ENCODE peak calls at places on chromosomes 6 and 20, in nine cellular contexts. Q, J, U, T, P, G, M, F and D are unnamed samples.

GRCh38 chr6:142459267-142459666 is 157.5 kb downstream of the ADGRG6 start:
- DNase-seq in J (no peak), F (no peak), T (no peak), Q (no peak), P (no peak), U (no peak), M (no peak), G (no peak), D (no peak)

GRCh38 chr20:63962426-63963347 is 6.5 kb upstream of the UCKL1 start:
- DNase-seq in T (no peak), U (no peak), P (no peak), Q (no peak), G (no peak), M (no peak), F (no peak), J (peak; percentile 14), D (no peak)

GRCh38 chr20:38726849-38727601 is 2.7 kb downstream of the SLC32A1 start:
- DNase-seq in G (no peak), F (no peak), M (no peak), U (no peak), P (peak; percentile 37), Q (peak; percentile 57), J (no peak), T (no peak), D (no peak)

GRCh38 chr6:132937466-132937906 is 123.1 kb downstream of the RPS12 start:
- DNase-seq in U (peak; percentile 38), F (peak; percentile 57), Q (no peak), M (no peak), J (no peak), P (no peak), G (no peak), T (peak; percentile 57), D (peak; percentile 49)

GRCh38 chr6:44494011-44494501 is 106.5 kb downstream of the CDC5L start:
- DNase-seq in G (no peak), Q (no peak), P (no peak), J (no peak), F (no peak), U (no peak), T (peak; percentile 28), M (no peak), D (peak; percentile 16)

GRCh38 chr6:147648936-147649335 is 140.4 kb downstream of the SAMD5 start:
- DNase-seq in G (no peak), P (no peak), F (no peak), Q (no peak), U (no peak), T (no peak), J (no peak), M (peak; percentile 39), D (no peak)

GRCh38 chr20:37867289-37868195 is 35.4 kb upstream of the VSTM2L start:
- DNase-seq in P (no peak), M (no peak), Q (no peak), U (no peak), J (no peak), F (no peak), G (no peak), T (peak; percentile 60), D (no peak)

GRCh38 chr6:25193147-25193864 is 85.9 kb upstream of the CARMIL1 start:
- DNase-seq in J (no peak), G (no peak), P (no peak), T (no peak), F (no peak), M (peak; percentile 89), Q (no peak), U (no peak), D (peak; percentile 87)

GRCh38 chr6:100657678-100658330 is 193.1 kb upstream of the SIM1 start:
- DNase-seq in F (peak; percentile 67), M (no peak), J (no peak), T (no peak), U (peak; percentile 38), G (no peak), Q (no peak), P (no peak), D (peak; percentile 28)

GRCh38 chr20:62563561-62563960 is 78.7 kb upstream of the SLCO4A1 start:
- DNase-seq in F (no peak), J (no peak), G (no peak), P (no peak), M (no peak), T (no peak), Q (no peak), U (no peak), D (no peak)

GRCh38 chr6:13480631-13481501 is 6.5 kb downstream of the GFOD1 start:
- DNase-seq in F (no peak), U (no peak), J (no peak), G (no peak), M (no peak), P (no peak), T (peak; percentile 70), Q (no peak), D (no peak)

GRCh38 chr20:56440346-56441007 is 27.9 kb upstream of the RTF2 start:
- DNase-seq in M (no peak), T (peak; percentile 18), J (no peak), G (no peak), U (no peak), Q (no peak), F (no peak), P (peak; percentile 38), D (no peak)

GRCh38 chr6:167275001-167275400 is 16.1 kb upstream of the UNC93A start:
- DNase-seq in G (no peak), M (no peak), P (no peak), J (no peak), Q (no peak), U (no peak), F (no peak), T (no peak), D (no peak)

GRCh38 chr6:90219168-90219985 is 77.3 kb downstream of the BACH2 start:
- DNase-seq in P (no peak), Q (no peak), G (no peak), U (peak; percentile 71), T (no peak), M (peak; percentile 49), J (no peak), F (peak; percentile 17), D (no peak)

GRCh38 chr6:4506221-4506620 is 270.0 kb upstream of the CDYL start:
- DNase-seq in U (no peak), G (no peak), Q (no peak), M (no peak), T (no peak), J (no peak), F (no peak), P (no peak), D (no peak)

GRCh38 chr6:114081730-114082129 is 110.8 kb upstream of the HDAC2 start:
- DNase-seq in M (no peak), T (no peak), F (no peak), Q (no peak), J (no peak), G (no peak), P (no peak), U (no peak), D (no peak)

GRCh38 chr6:150841697-150842096 is 23.8 kb upstream of the MTHFD1L start:
- DNase-seq in T (no peak), F (no peak), J (no peak), U (no peak), M (no peak), Q (no peak), G (no peak), P (no peak), D (no peak)